ENCODE peak calls at places on chromosomes 13 and 19, in seven cellular contexts. One of them, this sample, is unnamed.

GRCh38 chr13:43484432-43485225 is 302.1 kb downstream of the ENOX1 start:
- DNase-seq in tibial nerve: peak
- DNase-seq in AG10803: no peak
- DNase-seq in small intestine: no peak
- DNase-seq in bronchial epithelial cell: no peak
- DNase-seq in heart right ventricle: no peak
- DNase-seq in GM23248: no peak
- DNase-seq in this sample: no peak

GRCh38 chr19:7562646-7563393 is 27.3 kb downstream of the PNPLA6 start:
- DNase-seq in heart right ventricle: no peak
- DNase-seq in tibial nerve: no peak
- DNase-seq in small intestine: peak
- DNase-seq in GM23248: peak
- DNase-seq in AG10803: no peak
- DNase-seq in bronchial epithelial cell: no peak
- DNase-seq in this sample: peak

GRCh38 chr19:10872551-10873107 is 1.3 kb downstream of the CARM1 start:
- DNase-seq in bronchial epithelial cell: no peak
- DNase-seq in AG10803: no peak
- DNase-seq in small intestine: peak
- DNase-seq in heart right ventricle: no peak
- DNase-seq in tibial nerve: no peak
- DNase-seq in GM23248: peak
- DNase-seq in this sample: no peak

GRCh38 chr13:36904219-36904618 is 15.8 kb downstream of the SMAD9 start:
- DNase-seq in GM23248: no peak
- DNase-seq in heart right ventricle: no peak
- DNase-seq in bronchial epithelial cell: no peak
- DNase-seq in AG10803: no peak
- DNase-seq in tibial nerve: no peak
- DNase-seq in small intestine: no peak
- DNase-seq in this sample: no peak

GRCh38 chr13:44393391-44393790 is 19.8 kb downstream of the SERP2 start:
- DNase-seq in bronchial epithelial cell: no peak
- DNase-seq in small intestine: peak
- DNase-seq in tibial nerve: no peak
- DNase-seq in AG10803: no peak
- DNase-seq in heart right ventricle: no peak
- DNase-seq in GM23248: no peak
- DNase-seq in this sample: no peak

GRCh38 chr19:35126624-35126959 is 8.3 kb downstream of the LGI4 start:
- DNase-seq in AG10803: no peak
- DNase-seq in small intestine: no peak
- DNase-seq in heart right ventricle: no peak
- DNase-seq in bronchial epithelial cell: no peak
- DNase-seq in GM23248: no peak
- DNase-seq in tibial nerve: no peak
- DNase-seq in this sample: no peak

GRCh38 chr19:30564551-30565011 is 192.4 kb downstream of the ZNF536 start:
- DNase-seq in bronchial epithelial cell: no peak
- DNase-seq in small intestine: no peak
- DNase-seq in tibial nerve: no peak
- DNase-seq in GM23248: no peak
- DNase-seq in heart right ventricle: no peak
- DNase-seq in AG10803: no peak
- DNase-seq in this sample: no peak

GRCh38 chr13:94798738-94799137 is 86.4 kb upstream of the SOX21 start:
- DNase-seq in bronchial epithelial cell: no peak
- DNase-seq in AG10803: no peak
- DNase-seq in heart right ventricle: no peak
- DNase-seq in tibial nerve: no peak
- DNase-seq in GM23248: peak
- DNase-seq in small intestine: no peak
- DNase-seq in this sample: no peak

GRCh38 chr19:55305491-55305890 is 19.6 kb downstream of the TMEM150B start:
- DNase-seq in bronchial epithelial cell: peak
- DNase-seq in GM23248: peak
- DNase-seq in small intestine: no peak
- DNase-seq in heart right ventricle: peak
- DNase-seq in tibial nerve: no peak
- DNase-seq in AG10803: peak
- DNase-seq in this sample: peak

GRCh38 chr13:112755331-112755730 is 65.5 kb downstream of the ATP11A start:
- DNase-seq in AG10803: no peak
- DNase-seq in heart right ventricle: no peak
- DNase-seq in tibial nerve: no peak
- DNase-seq in small intestine: no peak
- DNase-seq in GM23248: no peak
- DNase-seq in bronchial epithelial cell: no peak
- DNase-seq in this sample: no peak

GRCh38 chr19:41531438-41532311 is 44.3 kb upstream of the CEACAM21 start:
- DNase-seq in tibial nerve: peak
- DNase-seq in bronchial epithelial cell: peak
- DNase-seq in GM23248: peak
- DNase-seq in AG10803: peak
- DNase-seq in small intestine: peak
- DNase-seq in heart right ventricle: peak
- DNase-seq in this sample: peak

GRCh38 chr19:23437901-23438300 is 42.6 kb upstream of the ZNF91 start:
- DNase-seq in small intestine: no peak
- DNase-seq in heart right ventricle: no peak
- DNase-seq in GM23248: no peak
- DNase-seq in tibial nerve: no peak
- DNase-seq in bronchial epithelial cell: no peak
- DNase-seq in AG10803: no peak
- DNase-seq in this sample: no peak

GRCh38 chr19:35350591-35350990 is 2.9 kb downstream of the FFAR1 start:
- DNase-seq in bronchial epithelial cell: no peak
- DNase-seq in tibial nerve: no peak
- DNase-seq in AG10803: no peak
- DNase-seq in heart right ventricle: no peak
- DNase-seq in GM23248: no peak
- DNase-seq in small intestine: no peak
- DNase-seq in this sample: no peak

GRCh38 chr13:106063591-106064308 is 471.7 kb downstream of the EFNB2 start:
- DNase-seq in small intestine: no peak
- DNase-seq in GM23248: peak
- DNase-seq in AG10803: peak
- DNase-seq in heart right ventricle: no peak
- DNase-seq in bronchial epithelial cell: peak
- DNase-seq in tibial nerve: no peak
- DNase-seq in this sample: peak

GRCh38 chr19:3479819-3480215 is 508 bp downstream of the SMIM24 start:
- DNase-seq in heart right ventricle: no peak
- DNase-seq in small intestine: peak
- DNase-seq in bronchial epithelial cell: no peak
- DNase-seq in GM23248: peak
- DNase-seq in tibial nerve: no peak
- DNase-seq in AG10803: no peak
- DNase-seq in this sample: no peak

GRCh38 chr13:36090592-36090991 is 40.6 kb downstream of the DCLK1 start:
- DNase-seq in tibial nerve: no peak
- DNase-seq in GM23248: peak
- DNase-seq in small intestine: no peak
- DNase-seq in AG10803: no peak
- DNase-seq in heart right ventricle: no peak
- DNase-seq in bronchial epithelial cell: no peak
- DNase-seq in this sample: no peak

GRCh38 chr13:99230991-99231390 is 27.2 kb downstream of the GPR18 start:
- DNase-seq in AG10803: no peak
- DNase-seq in heart right ventricle: no peak
- DNase-seq in GM23248: no peak
- DNase-seq in bronchial epithelial cell: no peak
- DNase-seq in small intestine: no peak
- DNase-seq in tibial nerve: no peak
- DNase-seq in this sample: no peak

GRCh38 chr13:42753697-42754096 is 27.7 kb upstream of the FAM216B start:
- DNase-seq in heart right ventricle: no peak
- DNase-seq in GM23248: no peak
- DNase-seq in small intestine: no peak
- DNase-seq in AG10803: no peak
- DNase-seq in tibial nerve: no peak
- DNase-seq in bronchial epithelial cell: no peak
- DNase-seq in this sample: peak

GRCh38 chr13:108322206-108322824 is 52.8 kb downstream of the TNFSF13B start:
- DNase-seq in tibial nerve: no peak
- DNase-seq in small intestine: peak
- DNase-seq in AG10803: peak
- DNase-seq in bronchial epithelial cell: peak
- DNase-seq in heart right ventricle: no peak
- DNase-seq in GM23248: peak
- DNase-seq in this sample: peak

GRCh38 chr19:39057615-39058014 is 25.3 kb upstream of the FBXO27 start:
- DNase-seq in AG10803: no peak
- DNase-seq in tibial nerve: no peak
- DNase-seq in bronchial epithelial cell: no peak
- DNase-seq in GM23248: no peak
- DNase-seq in heart right ventricle: no peak
- DNase-seq in small intestine: no peak
- DNase-seq in this sample: no peak

GRCh38 chr13:32881792-32882175 is 134.4 kb upstream of the KL start:
- DNase-seq in AG10803: no peak
- DNase-seq in bronchial epithelial cell: peak
- DNase-seq in tibial nerve: no peak
- DNase-seq in small intestine: no peak
- DNase-seq in GM23248: no peak
- DNase-seq in heart right ventricle: no peak
- DNase-seq in this sample: no peak

GRCh38 chr13:45833242-45833641 is 18.3 kb downstream of the SIAH3 start:
- DNase-seq in bronchial epithelial cell: no peak
- DNase-seq in GM23248: no peak
- DNase-seq in small intestine: no peak
- DNase-seq in AG10803: peak
- DNase-seq in tibial nerve: no peak
- DNase-seq in heart right ventricle: no peak
- DNase-seq in this sample: no peak

GRCh38 chr13:78655906-78656305 is 3.0 kb downstream of the OBI1 start:
- DNase-seq in AG10803: no peak
- DNase-seq in small intestine: no peak
- DNase-seq in tibial nerve: no peak
- DNase-seq in bronchial epithelial cell: no peak
- DNase-seq in GM23248: no peak
- DNase-seq in heart right ventricle: no peak
- DNase-seq in this sample: no peak

GRCh38 chr13:60412909-60413616 is 16.0 kb downstream of the TDRD3 start:
- DNase-seq in small intestine: no peak
- DNase-seq in heart right ventricle: no peak
- DNase-seq in GM23248: no peak
- DNase-seq in tibial nerve: no peak
- DNase-seq in bronchial epithelial cell: no peak
- DNase-seq in AG10803: no peak
- DNase-seq in this sample: no peak

GRCh38 chr13:60411464-60411863 is 14.4 kb downstream of the TDRD3 start:
- DNase-seq in GM23248: no peak
- DNase-seq in bronchial epithelial cell: no peak
- DNase-seq in small intestine: no peak
- DNase-seq in tibial nerve: no peak
- DNase-seq in heart right ventricle: no peak
- DNase-seq in AG10803: no peak
- DNase-seq in this sample: no peak

GRCh38 chr13:60411983-60412382 is 15.0 kb downstream of the TDRD3 start:
- DNase-seq in AG10803: peak
- DNase-seq in small intestine: no peak
- DNase-seq in tibial nerve: no peak
- DNase-seq in GM23248: no peak
- DNase-seq in bronchial epithelial cell: no peak
- DNase-seq in heart right ventricle: no peak
- DNase-seq in this sample: no peak

GRCh38 chr13:60407095-60407494 is 10.1 kb downstream of the TDRD3 start:
- DNase-seq in bronchial epithelial cell: no peak
- DNase-seq in heart right ventricle: no peak
- DNase-seq in tibial nerve: no peak
- DNase-seq in small intestine: no peak
- DNase-seq in AG10803: no peak
- DNase-seq in GM23248: no peak
- DNase-seq in this sample: no peak

DNA sequence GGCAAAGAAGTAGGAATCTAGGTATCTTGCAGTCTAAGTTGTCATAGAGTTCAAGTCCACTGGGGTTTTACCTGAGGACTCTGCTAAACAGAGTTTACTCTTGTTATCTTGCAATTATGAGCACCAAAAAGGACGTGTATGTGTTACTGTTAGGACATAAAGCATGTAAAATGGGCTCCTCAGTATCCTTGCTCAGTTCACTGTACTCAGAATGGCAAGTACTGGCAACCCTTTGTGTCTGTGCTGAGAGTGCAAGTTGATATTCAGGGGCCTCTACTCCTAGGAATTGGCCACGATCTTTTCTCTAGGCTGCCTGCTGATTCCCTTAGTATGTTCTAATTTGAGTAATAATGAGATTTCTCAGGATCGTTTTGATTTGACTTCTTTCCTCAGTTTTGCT is 13.3 kb downstream of the TDRD3 start:
- DNase-seq in GM23248: no peak
- DNase-seq in heart right ventricle: no peak
- DNase-seq in small intestine: no peak
- DNase-seq in bronchial epithelial cell: no peak
- DNase-seq in tibial nerve: no peak
- DNase-seq in AG10803: no peak
- DNase-seq in this sample: no peak
- H3K4me3 ChIP-seq in GM23248: no peak
- H3K4me3 ChIP-seq in heart right ventricle: no peak
- H3K4me3 ChIP-seq in small intestine: no peak
- H3K4me3 ChIP-seq in bronchial epithelial cell: no peak
- H3K4me3 ChIP-seq in tibial nerve: no peak
- H3K4me3 ChIP-seq in AG10803: no peak
- H3K4me3 ChIP-seq in this sample: no peak

DNA sequence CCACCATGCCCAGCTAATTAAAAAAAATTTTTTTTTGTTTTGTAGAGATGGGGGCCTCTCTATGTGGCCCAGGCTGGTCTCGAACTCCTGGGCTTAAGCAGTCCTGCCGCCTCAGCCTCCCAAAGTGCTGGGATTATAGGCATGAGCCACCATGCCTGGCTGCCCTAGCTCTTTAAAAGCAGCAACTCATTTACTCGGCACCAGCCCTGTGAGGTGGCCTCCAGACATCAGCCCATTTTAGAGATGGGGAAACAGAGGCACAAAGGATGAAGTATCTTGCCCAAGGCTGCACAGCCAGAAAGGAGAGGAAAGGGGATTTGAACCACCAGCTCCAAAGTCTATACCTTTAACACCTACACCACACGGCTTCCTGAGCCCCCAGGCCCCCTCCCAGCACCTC is 312 bp downstream of the PRX start:
- DNase-seq in tibial nerve: no peak
- DNase-seq in heart right ventricle: no peak
- DNase-seq in small intestine: no peak
- DNase-seq in AG10803: no peak
- DNase-seq in bronchial epithelial cell: no peak
- DNase-seq in GM23248: no peak
- DNase-seq in this sample: no peak
- H3K4me3 ChIP-seq in tibial nerve: peak
- H3K4me3 ChIP-seq in heart right ventricle: no peak
- H3K4me3 ChIP-seq in small intestine: no peak
- H3K4me3 ChIP-seq in AG10803: no peak
- H3K4me3 ChIP-seq in bronchial epithelial cell: no peak
- H3K4me3 ChIP-seq in GM23248: no peak
- H3K4me3 ChIP-seq in this sample: no peak

GRCh38 chr19:45814851-45815481 is at the start of gene RSPH6A:
- DNase-seq in tibial nerve: no peak
- DNase-seq in small intestine: no peak
- DNase-seq in heart right ventricle: no peak
- DNase-seq in bronchial epithelial cell: no peak
- DNase-seq in AG10803: no peak
- DNase-seq in GM23248: no peak
- DNase-seq in this sample: no peak
- H3K4me3 ChIP-seq in tibial nerve: no peak
- H3K4me3 ChIP-seq in small intestine: no peak
- H3K4me3 ChIP-seq in heart right ventricle: peak
- H3K4me3 ChIP-seq in bronchial epithelial cell: no peak
- H3K4me3 ChIP-seq in AG10803: no peak
- H3K4me3 ChIP-seq in GM23248: no peak
- H3K4me3 ChIP-seq in this sample: peak

GRCh38 chr13:66345988-66346387 is 884.1 kb downstream of the PCDH9 start:
- DNase-seq in small intestine: no peak
- DNase-seq in AG10803: no peak
- DNase-seq in heart right ventricle: no peak
- DNase-seq in tibial nerve: no peak
- DNase-seq in GM23248: no peak
- DNase-seq in bronchial epithelial cell: no peak
- DNase-seq in this sample: no peak
- H3K4me3 ChIP-seq in small intestine: no peak
- H3K4me3 ChIP-seq in AG10803: no peak
- H3K4me3 ChIP-seq in heart right ventricle: no peak
- H3K4me3 ChIP-seq in tibial nerve: no peak
- H3K4me3 ChIP-seq in GM23248: no peak
- H3K4me3 ChIP-seq in bronchial epithelial cell: no peak
- H3K4me3 ChIP-seq in this sample: no peak

This sample was measured in cardiac muscle cell.